ENCODE peak calls at places on chromosomes 11 and 22, in eight cellular contexts. B is HCT116, N is PC-3, M is astrocyte, H is IMR-90, D is H9, G is H1, L is GM12878. A is an unnamed sample.

GRCh38 chr11:3841426-3842304 is 906 bp upstream of the RHOG start:
- DNase-seq in B (peak), N (peak), M (peak), H (peak), D (peak), G (peak), L (peak), A (peak)

GRCh38 chr11:130181295-130182272 is 22.0 kb downstream of the ST14 start:
- DNase-seq in B (no peak), N (peak), M (peak), H (peak), D (no peak), G (no peak), L (no peak), A (no peak)

GRCh38 chr11:2975594-2975993 is 16.5 kb downstream of the NAP1L4 start:
- DNase-seq in B (peak), N (peak), M (no peak), H (peak), D (peak), G (no peak), L (no peak), A (no peak)

GRCh38 chr11:125063429-125064043 is 431 bp downstream of the SLC37A2 start:
- DNase-seq in B (no peak), N (no peak), M (no peak), H (no peak), D (peak), G (no peak), L (no peak), A (peak)

GRCh38 chr11:93131709-93132108 is 66.1 kb downstream of the SLC36A4 start:
- DNase-seq in B (no peak), N (peak), M (no peak), H (no peak), D (no peak), G (no peak), L (no peak), A (no peak)

GRCh38 chr11:911031-911889 is 650 bp upstream of the CHID1 start:
- DNase-seq in B (no peak), N (peak), M (peak), H (peak), D (peak), G (no peak), L (no peak), A (peak)

GRCh38 chr11:103609117-103610066 is 427.0 kb upstream of the DDI1 start:
- DNase-seq in B (peak), N (peak), M (peak), H (peak), D (peak), G (no peak), L (no peak), A (no peak)

GRCh38 chr11:134071766-134072403 is 3.0 kb downstream of the JAM3 start:
- DNase-seq in B (no peak), N (no peak), M (no peak), H (peak), D (no peak), G (no peak), L (no peak), A (no peak)

GRCh38 chr11:119258180-119258579 is 52.0 kb downstream of the CBL start:
- DNase-seq in B (no peak), N (no peak), M (no peak), H (no peak), D (no peak), G (no peak), L (no peak), A (no peak)

GRCh38 chr11:14264966-14265365 is 94.0 kb downstream of the RRAS2 start:
- DNase-seq in B (no peak), N (no peak), M (no peak), H (no peak), D (no peak), G (no peak), L (no peak), A (no peak)

GRCh38 chr11:2522636-2523255 is 77.9 kb downstream of the KCNQ1 start:
- DNase-seq in B (no peak), N (no peak), M (no peak), H (no peak), D (peak), G (no peak), L (no peak), A (peak)

GRCh38 chr11:27699242-27699925 is 871 bp downstream of the BDNF start:
- DNase-seq in B (no peak), N (peak), M (peak), H (peak), D (peak), G (no peak), L (no peak), A (no peak)

GRCh38 chr11:117919326-117920275 is 9.6 kb downstream of the TMPRSS13 start:
- DNase-seq in B (no peak), N (peak), M (no peak), H (no peak), D (no peak), G (no peak), L (no peak), A (no peak)

GRCh38 chr11:85088286-85088685 is 538.9 kb downstream of the DLG2 start:
- DNase-seq in B (no peak), N (peak), M (peak), H (peak), D (no peak), G (no peak), L (no peak), A (no peak)

GRCh38 chr22:44702479-44703219 is 645 bp downstream of the PRR5 start:
- DNase-seq in B (no peak), N (peak), M (peak), H (peak), D (peak), G (no peak), L (no peak), A (no peak)

GRCh38 chr11:75133976-75134375 is 16.9 kb upstream of the SLCO2B1 start:
- DNase-seq in B (no peak), N (no peak), M (no peak), H (no peak), D (no peak), G (no peak), L (no peak), A (no peak)

GRCh38 chr11:10373340-10373739 is 68.5 kb downstream of the ADM start:
- DNase-seq in B (no peak), N (no peak), M (peak), H (peak), D (no peak), G (no peak), L (no peak), A (no peak)

GRCh38 chr22:24975813-24976341 is 23.4 kb downstream of the KIAA1671 start:
- DNase-seq in B (no peak), N (no peak), M (no peak), H (no peak), D (no peak), G (no peak), L (no peak), A (peak)
- H3K27ac ChIP-seq in B (no peak), N (no peak), M (no peak), H (no peak), D (no peak), G (peak), L (no peak), A (no peak)

GRCh38 chr11:58186938-58187337 is 1.9 kb upstream of the OR9Q2 start:
- DNase-seq in B (no peak), N (no peak), M (no peak), H (no peak), D (no peak), G (no peak), L (no peak), A (no peak)
- TF ChIP-seq CTCF in B (no peak), N (no peak), M (no peak), H (no peak), D (no peak), G (no peak), L (no peak), A (no peak)

GRCh38 chr22:39240841-39241631 is 3.7 kb downstream of the PDGFB start:
- DNase-seq in B (peak), N (peak), M (no peak), H (no peak), D (no peak), G (no peak), L (no peak), A (peak)
- H3K9ac ChIP-seq in B (peak), N (no peak), M (no peak), H (no peak), D (no peak), G (no peak), L (no peak), A (peak)

GRCh38 chr11:67700141-67700540 is 25.7 kb upstream of the ALDH3B2 start:
- DNase-seq in B (no peak), N (no peak), M (no peak), H (no peak), D (no peak), G (no peak), L (no peak), A (no peak)
- H3K27ac ChIP-seq in B (no peak), N (peak), M (no peak), H (no peak), D (no peak), G (no peak), L (no peak), A (no peak)

DNA sequence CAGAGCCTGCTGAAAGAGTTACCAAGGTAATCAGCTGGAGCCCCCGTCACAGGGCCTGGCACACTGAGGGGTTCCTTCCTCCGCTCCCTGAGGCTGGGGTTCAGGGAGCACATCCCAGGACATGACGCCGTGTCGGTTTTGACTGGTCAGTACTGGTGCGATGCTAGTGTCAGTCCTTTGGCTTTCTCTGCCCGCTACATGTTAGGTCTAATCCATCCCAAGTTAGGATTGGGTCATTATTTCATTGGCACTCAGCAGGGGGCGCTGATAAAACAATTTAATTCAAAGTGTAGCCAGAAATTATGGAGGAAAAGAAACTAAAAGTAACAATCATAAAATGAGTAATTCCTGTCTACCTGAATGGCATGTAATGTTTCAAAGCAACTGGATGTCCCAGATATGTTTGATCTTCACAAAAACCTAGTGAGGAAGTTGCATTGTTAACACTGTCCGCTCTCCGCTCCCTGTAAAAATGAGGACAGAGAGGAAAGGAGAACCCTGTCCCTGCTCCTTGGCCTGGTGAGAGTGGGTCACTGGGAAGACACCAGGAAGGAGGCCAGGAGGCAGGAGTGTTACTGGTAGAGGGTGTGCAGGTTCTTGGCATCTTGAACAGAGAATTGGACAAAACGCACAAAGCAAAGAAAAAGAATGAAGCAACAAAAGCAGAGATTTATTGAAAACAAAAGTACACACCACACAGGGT is 27.1 kb downstream of the TSKU start:
- DNase-seq in B (peak), N (peak), M (no peak), H (no peak), D (no peak), G (no peak), L (no peak), A (no peak)
- TF ChIP-seq CTCF in B (peak), N (peak), M (peak), H (peak), D (peak), G (peak), L (peak), A (peak)

GRCh38 chr11:67285541-67286498 is 3.3 kb upstream of the ANKRD13D start:
- DNase-seq in B (no peak), N (no peak), M (no peak), H (no peak), D (no peak), G (no peak), L (no peak), A (peak)
- H3K9ac ChIP-seq in B (no peak), N (no peak), M (no peak), H (no peak), D (no peak), G (no peak), L (no peak), A (no peak)

GRCh38 chr11:8684600-8685290 is 2.2 kb downstream of the RPL27A start:
- DNase-seq in B (no peak), N (no peak), M (no peak), H (no peak), D (no peak), G (no peak), L (no peak), A (no peak)
- H3K27ac ChIP-seq in B (peak), N (no peak), M (peak), H (no peak), D (no peak), G (peak), L (peak), A (no peak)

GRCh38 chr11:116170526-116171120 is 602.2 kb downstream of the BUD13 start:
- DNase-seq in B (no peak), N (no peak), M (no peak), H (no peak), D (peak), G (no peak), L (no peak), A (no peak)
- TF ChIP-seq CTCF in B (peak), N (peak), M (no peak), H (no peak), D (peak), G (peak), L (peak), A (peak)

DNA sequence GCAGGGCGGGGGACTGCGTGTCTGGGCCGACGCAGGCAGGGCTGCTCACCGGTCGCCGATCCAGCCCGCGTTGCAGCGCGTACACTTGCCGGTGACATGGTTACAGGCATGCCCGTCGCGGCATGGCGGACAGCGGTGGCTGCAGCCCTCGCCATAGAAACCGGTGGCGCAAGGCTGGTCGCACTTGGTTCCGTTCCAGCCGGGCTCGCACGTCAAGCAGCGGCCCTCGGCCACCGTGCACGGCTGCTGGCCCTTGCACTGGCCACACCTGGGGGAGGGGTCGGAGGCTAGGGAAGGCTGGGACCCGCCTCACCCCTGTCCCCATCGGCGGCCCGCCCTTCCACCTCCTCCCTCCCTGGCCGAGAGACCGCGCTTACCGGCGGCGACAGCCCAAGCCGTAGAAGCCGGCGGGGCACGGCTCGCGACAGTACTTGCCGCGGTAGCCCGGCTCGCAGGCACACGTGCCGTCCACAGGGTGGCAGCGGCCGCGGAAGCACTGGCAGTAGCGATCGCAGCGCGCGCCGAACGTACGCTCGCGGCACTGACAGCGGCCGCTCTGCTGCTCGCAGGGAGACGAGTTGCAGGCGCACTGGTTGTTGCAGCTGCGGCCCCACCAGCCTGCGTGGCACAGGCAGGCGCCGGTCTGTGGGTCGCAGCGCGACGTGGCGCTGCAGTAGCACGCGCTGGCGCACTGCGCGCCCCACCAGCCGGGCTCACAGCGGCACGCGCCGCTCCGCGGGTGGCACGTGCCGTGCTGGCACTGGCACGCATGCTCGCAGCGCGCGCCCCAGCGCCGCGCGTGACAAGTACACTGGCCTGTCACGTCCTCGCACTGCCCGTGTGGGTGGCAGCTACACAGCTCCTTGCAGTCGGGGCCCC is 6.7 kb downstream of the SCARF2 start:
- DNase-seq in B (peak), N (peak), M (peak), H (no peak), D (peak), G (no peak), L (no peak), A (peak)
- H3K9ac ChIP-seq in B (peak), N (no peak), M (no peak), H (no peak), D (no peak), G (no peak), L (no peak), A (no peak)

GRCh38 chr22:49415219-49415951 is 412.3 kb downstream of the BRD1 start:
- DNase-seq in B (no peak), N (no peak), M (no peak), H (no peak), D (no peak), G (no peak), L (no peak), A (peak)
- H3K27ac ChIP-seq in B (no peak), N (no peak), M (no peak), H (no peak), D (no peak), G (no peak), L (no peak), A (no peak)

A was measured in kidney.